ENCODE peak calls at places on chromosome 15, in six cellular contexts. N, V, F, S, K and B are unnamed samples.

GRCh38 chr15:31271706-31272557 is 54.7 kb upstream of the KLF13 start:
- DNase-seq in N (no peak), V (no peak), F (no peak), S (no peak), K (no peak), B (no peak)

GRCh38 chr15:74209560-74209958 is 7.0 kb upstream of the STRA6 start:
- DNase-seq in N (no peak), V (no peak), F (no peak), S (no peak), K (no peak), B (no peak)

GRCh38 chr15:28019594-28020320 is 79.4 kb downstream of the OCA2 start:
- DNase-seq in N (no peak), V (no peak), F (no peak), S (no peak), K (no peak), B (no peak)

GRCh38 chr15:96359772-96360498 is 29.4 kb downstream of the NR2F2 start:
- DNase-seq in N (no peak), V (no peak), F (no peak), S (no peak), K (no peak), B (no peak)

GRCh38 chr15:57550640-57551039 is 41.1 kb upstream of the MYZAP start:
- DNase-seq in N (no peak), V (peak), F (no peak), S (peak), K (peak), B (peak)

GRCh38 chr15:39573844-39574243 is 7.0 kb upstream of the THBS1 start:
- DNase-seq in N (no peak), V (no peak), F (peak), S (no peak), K (no peak), B (no peak)

GRCh38 chr15:77419050-77419835 is 661 bp downstream of the PEAK1 start:
- DNase-seq in N (peak), V (peak), F (peak), S (no peak), K (peak), B (no peak)

GRCh38 chr15:101047301-101047781 is 128.2 kb downstream of the LRRK1 start:
- DNase-seq in N (no peak), V (no peak), F (no peak), S (no peak), K (no peak), B (no peak)

GRCh38 chr15:44580105-44580504 is 43.2 kb downstream of the EIF3J start:
- DNase-seq in N (no peak), V (no peak), F (no peak), S (no peak), K (no peak), B (peak)

GRCh38 chr15:63370764-63371163 is 10.9 kb downstream of the CA12 start:
- DNase-seq in N (no peak), V (no peak), F (no peak), S (no peak), K (no peak), B (no peak)

GRCh38 chr15:88493811-88494210 is 26.3 kb downstream of the MRPS11 start:
- DNase-seq in N (no peak), V (no peak), F (no peak), S (no peak), K (no peak), B (no peak)

GRCh38 chr15:96336643-96337353 is 6.3 kb downstream of the NR2F2 start:
- DNase-seq in N (no peak), V (no peak), F (peak), S (no peak), K (no peak), B (no peak)

GRCh38 chr15:25763206-25763880 is 99.8 kb downstream of the ATP10A start:
- DNase-seq in N (peak), V (no peak), F (no peak), S (no peak), K (no peak), B (no peak)

GRCh38 chr15:26632500-26632899 is 140.4 kb downstream of the GABRB3 start:
- DNase-seq in N (no peak), V (no peak), F (no peak), S (no peak), K (no peak), B (no peak)

GRCh38 chr15:82298520-82298919 is 35.9 kb downstream of the SAXO2 start:
- DNase-seq in N (no peak), V (no peak), F (no peak), S (no peak), K (no peak), B (no peak)

GRCh38 chr15:39699531-39700110 is 83.0 kb downstream of the FSIP1 start:
- DNase-seq in N (no peak), V (no peak), F (no peak), S (no peak), K (no peak), B (no peak)

GRCh38 chr15:66912001-66912400 is 153.4 kb upstream of the SMAD3 start:
- DNase-seq in N (no peak), V (no peak), F (no peak), S (no peak), K (no peak), B (no peak)

GRCh38 chr15:74655424-74655823 is 39.8 kb downstream of the CLK3 start:
- DNase-seq in N (no peak), V (no peak), F (no peak), S (no peak), K (no peak), B (no peak)

GRCh38 chr15:65791335-65792129 is 561 bp downstream of the DENND4A start:
- DNase-seq in N (peak), V (peak), F (peak), S (peak), K (peak), B (no peak)

GRCh38 chr15:33026614-33027013 is 167.9 kb downstream of the FMN1 start:
- DNase-seq in N (no peak), V (no peak), F (no peak), S (no peak), K (no peak), B (peak)

GRCh38 chr15:39860200-39860599 is 59.9 kb downstream of the GPR176 start:
- DNase-seq in N (no peak), V (no peak), F (peak), S (no peak), K (no peak), B (no peak)

GRCh38 chr15:82850242-82850591 is 40.8 kb downstream of the WHAMM start:
- DNase-seq in N (no peak), V (no peak), F (no peak), S (no peak), K (no peak), B (no peak)

GRCh38 chr15:72341361-72341760 is 21.4 kb upstream of the CELF6 start:
- DNase-seq in N (no peak), V (no peak), F (peak), S (no peak), K (no peak), B (no peak)

GRCh38 chr15:50051811-50052419 is 67.1 kb downstream of the ATP8B4 start:
- DNase-seq in N (peak), V (no peak), F (peak), S (peak), K (peak), B (peak)

GRCh38 chr15:52261498-52262242 is 33.9 kb downstream of the MYO5C start:
- DNase-seq in N (peak), V (peak), F (peak), S (peak), K (peak), B (peak)
- TF ChIP-seq CTCF in N (no peak), V (no peak), F (peak), S (no peak), K (peak), B (no peak)

GRCh38 chr15:99251436-99251821 is at the start of gene LRRC28:
- DNase-seq in N (no peak), V (no peak), F (no peak), S (no peak), K (no peak), B (no peak)

GRCh38 chr15:99250494-99251435 is 516 bp upstream of the LRRC28 start:
- DNase-seq in N (peak), V (peak), F (peak), S (peak), K (peak), B (peak)

GRCh38 chr15:99250001-99250400 is 620 bp upstream of the TTC23 start:
- DNase-seq in N (no peak), V (no peak), F (no peak), S (no peak), K (no peak), B (no peak)

GRCh38 chr15:99253381-99254090 is 2.3 kb downstream of the LRRC28 start:
- DNase-seq in N (no peak), V (no peak), F (peak), S (no peak), K (no peak), B (no peak)

GRCh38 chr15:99252326-99252725 is 1.0 kb downstream of the LRRC28 start:
- DNase-seq in N (no peak), V (no peak), F (no peak), S (no peak), K (no peak), B (no peak)
- H3K4me3 ChIP-seq in N (peak), V (peak), F (peak), S (peak), K (peak), B (peak)

DNA sequence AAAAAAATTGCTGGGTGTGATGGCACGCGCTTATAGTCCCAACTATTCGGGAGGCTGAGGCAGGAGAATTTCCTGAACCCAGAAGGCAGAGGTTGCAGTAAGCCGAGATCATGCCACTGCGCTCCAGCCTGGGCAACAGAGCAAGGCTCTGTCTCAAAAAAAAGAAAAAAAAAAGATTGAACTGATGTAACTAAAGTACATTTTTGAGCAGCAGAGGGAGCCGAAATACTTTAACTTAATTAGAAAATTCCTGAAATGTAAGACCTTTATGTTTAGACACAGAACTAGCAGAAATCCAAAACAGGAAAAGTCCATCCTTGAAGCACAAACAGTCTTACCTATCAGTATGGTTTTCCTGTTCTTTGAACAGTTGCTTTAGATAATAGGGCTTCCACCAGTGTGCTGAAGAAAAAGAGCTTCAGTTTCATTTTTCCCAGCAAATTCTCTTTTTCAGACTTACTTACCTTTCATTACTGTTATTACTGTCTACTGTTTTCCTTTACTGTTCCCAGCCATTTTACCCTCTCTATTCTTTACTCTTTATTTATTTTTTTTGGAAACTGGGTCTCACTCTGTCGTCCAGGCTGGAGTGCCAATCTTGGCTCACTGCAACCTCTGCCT is 33.4 kb upstream of the ZNF609 start:
- DNase-seq in N (no peak), V (no peak), F (peak), S (no peak), K (no peak), B (no peak)
- TF ChIP-seq CTCF in N (peak), V (no peak), F (no peak), S (peak), K (peak), B (peak)

GRCh38 chr15:61034793-61035710 is 194.1 kb downstream of the RORA start:
- DNase-seq in N (no peak), V (no peak), F (peak), S (no peak), K (no peak), B (no peak)
- H3K4me3 ChIP-seq in N (no peak), V (no peak), F (no peak), S (no peak), K (no peak), B (no peak)

GRCh38 chr15:69951511-69952209 is 146.1 kb downstream of the TLE3 start:
- DNase-seq in N (no peak), V (no peak), F (peak), S (no peak), K (no peak), B (peak)
- TF ChIP-seq CTCF in N (no peak), V (no peak), F (peak), S (no peak), K (no peak), B (peak)

DNA sequence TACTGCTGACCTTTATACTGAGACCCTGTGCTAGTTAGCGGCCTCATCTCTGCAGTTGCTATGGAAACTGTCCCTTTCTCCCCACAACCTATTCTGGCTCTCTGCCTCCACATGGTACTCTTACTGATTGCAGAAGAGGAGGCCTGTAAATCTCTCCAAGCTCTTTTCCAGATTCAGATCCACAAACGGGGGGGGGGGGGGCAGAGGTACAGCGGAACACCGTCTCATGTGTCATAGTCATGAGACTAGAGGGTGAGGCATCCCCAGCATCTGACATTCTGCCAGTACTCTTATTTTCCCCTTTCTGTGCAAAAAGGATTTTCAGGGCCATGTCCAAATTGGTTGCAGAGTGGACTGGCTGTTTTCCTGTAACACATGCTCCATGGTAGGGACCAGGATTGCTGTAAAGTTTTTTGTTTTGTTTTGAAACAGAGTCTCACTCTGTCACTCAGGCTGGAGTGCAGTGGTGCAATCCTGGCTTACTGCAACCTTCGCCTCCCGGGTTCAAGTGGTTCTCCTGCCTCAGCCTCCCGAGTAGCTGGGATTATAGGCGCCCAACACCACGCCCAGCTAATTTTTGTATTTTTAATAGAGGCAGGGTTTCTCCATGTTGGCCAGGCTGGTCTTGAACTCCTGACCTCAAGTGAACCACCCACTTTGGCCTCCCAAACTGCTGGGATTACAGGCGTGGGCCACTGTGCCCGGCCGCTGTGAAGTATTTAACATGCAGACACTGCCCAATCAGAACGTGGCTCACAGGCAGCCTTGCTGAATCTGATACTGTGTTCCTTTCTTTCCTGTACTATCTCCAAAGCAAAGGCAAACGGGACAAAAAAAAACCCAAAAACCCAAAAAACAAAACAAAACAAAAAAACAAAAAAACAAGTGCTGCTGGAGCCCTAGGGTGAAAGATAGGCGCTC is 8.1 kb upstream of the MAP1A start:
- DNase-seq in N (no peak), V (no peak), F (peak), S (no peak), K (no peak), B (no peak)
- H3K4me3 ChIP-seq in N (peak), V (peak), F (peak), S (peak), K (no peak), B (peak)

GRCh38 chr15:91032919-91033803 is 10.8 kb upstream of the VPS33B start:
- DNase-seq in N (no peak), V (peak), F (peak), S (no peak), K (peak), B (peak)
- TF ChIP-seq CTCF in N (peak), V (peak), F (peak), S (peak), K (peak), B (peak)

GRCh38 chr15:55194246-55194645 is 2.5 kb downstream of the RSL24D1 start:
- DNase-seq in N (no peak), V (no peak), F (no peak), S (no peak), K (no peak), B (no peak)
- H3K4me3 ChIP-seq in N (peak), V (no peak), F (no peak), S (no peak), K (peak), B (no peak)

DNA sequence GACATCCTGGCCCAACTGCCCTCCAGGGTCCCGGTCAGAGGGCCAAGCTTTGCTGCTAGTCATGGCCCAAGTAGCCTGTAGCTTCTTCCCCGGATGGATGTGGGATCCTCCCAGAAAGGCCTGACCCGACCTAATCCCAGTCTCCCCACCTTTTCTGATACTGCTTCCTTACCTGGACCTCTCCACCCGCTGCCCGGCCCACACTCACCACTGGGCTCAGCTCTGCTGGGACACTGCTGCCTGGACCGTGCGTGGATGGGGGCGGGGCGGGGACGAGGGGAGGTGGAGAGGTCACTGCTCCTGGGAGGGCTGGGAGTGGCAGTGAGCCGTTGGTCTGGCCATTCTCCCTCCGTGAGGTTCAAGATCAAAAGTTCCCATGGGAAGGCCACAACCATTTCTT is 40.3 kb upstream of the FURIN start:
- DNase-seq in N (no peak), V (no peak), F (no peak), S (no peak), K (no peak), B (no peak)
- TF ChIP-seq CTCF in N (no peak), V (no peak), F (no peak), S (no peak), K (no peak), B (no peak)